ENCODE peak calls at places on chromosomes 13 and 19, in four cellular contexts. X is activated T-cell treated with anti-CD3 and anti-CD28 coated beads, Interleukin-2, amount 50 U/mL, for 24 hours; Q is stimulated activated CD4-positive, alpha-beta T cell treated with anti-CD3 and anti-CD28 coated beads, Interleukin-1b, Interleukin-23, amount 100 ng/mL, for 1 hour; V is NCI-H2081. T is an unnamed sample.
A peak's percentile ranks its signal among the peaks of the same experiment; 100 is the strongest.

GRCh38 chr13:86174632-86175031 is 375.4 kb upstream of the SLITRK6 start:
- DNase-seq in X (no peak), Q (no peak), V (no peak), T (no peak)

GRCh38 chr13:113920606-113921306 is 53.1 kb downstream of the C13orf46 start:
- DNase-seq in X (no peak), Q (no peak), V (no peak), T (no peak)

GRCh38 chr13:101514695-101515275 is 62.3 kb downstream of the ITGBL1 start:
- DNase-seq in X (no peak), Q (no peak), V (peak; percentile 65), T (peak; percentile 80)

GRCh38 chr13:112885782-112886268 is 83.2 kb upstream of the MCF2L start:
- DNase-seq in X (no peak), Q (no peak), V (peak; percentile 92), T (no peak)

GRCh38 chr13:100063333-100063732 is 25.6 kb upstream of the PCCA start:
- DNase-seq in X (no peak), Q (no peak), V (no peak), T (no peak)

GRCh38 chr19:40702337-40703012 is 12.0 kb upstream of the NUMBL start:
- DNase-seq in X (no peak), Q (no peak), V (no peak), T (no peak)

GRCh38 chr13:108705031-108705430 is 75.6 kb downstream of the MYO16 start:
- DNase-seq in X (no peak), Q (no peak), V (no peak), T (no peak)

GRCh38 chr13:26048745-26049144 is 3.1 kb downstream of the SHISA2 start:
- DNase-seq in X (no peak), Q (no peak), V (peak; percentile 24), T (no peak)

GRCh38 chr19:3964256-3965194 is 6.4 kb downstream of the DAPK3 start:
- DNase-seq in X (no peak), Q (no peak), V (no peak), T (no peak)

GRCh38 chr19:355134-355533 is 10.5 kb upstream of the MIER2 start:
- DNase-seq in X (no peak), Q (no peak), V (no peak), T (no peak)

GRCh38 chr13:43915451-43915850 is 35.7 kb downstream of the LACC1 start:
- DNase-seq in X (no peak), Q (no peak), V (no peak), T (no peak)

GRCh38 chr19:49425922-49426592 is 869 bp downstream of the GFY start:
- DNase-seq in X (peak; percentile 59), Q (no peak), V (no peak), T (no peak)

GRCh38 chr13:36712785-36713184 is 39.0 kb downstream of the SERTM1 start:
- DNase-seq in X (no peak), Q (no peak), V (no peak), T (no peak)

GRCh38 chr13:50457430-50458393 is 385.8 kb downstream of the DLEU7 start:
- DNase-seq in X (no peak), Q (no peak), V (no peak), T (no peak)

GRCh38 chr13:50153888-50154287 is 138.6 kb downstream of the KCNRG start:
- DNase-seq in X (no peak), Q (no peak), V (no peak), T (no peak)

GRCh38 chr13:45702088-45702487 is at the start of gene CBY2:
- DNase-seq in X (no peak), Q (no peak), V (no peak), T (no peak)

GRCh38 chr19:20472854-20473253 is 92.7 kb downstream of the ZNF737 start:
- DNase-seq in X (no peak), Q (no peak), V (no peak), T (no peak)

GRCh38 chr13:100338265-100338664 is 249.4 kb downstream of the PCCA start:
- DNase-seq in X (no peak), Q (no peak), V (no peak), T (no peak)

GRCh38 chr19:45542234-45542668 is 35.0 kb downstream of the VASP start:
- DNase-seq in X (no peak), Q (no peak), V (no peak), T (no peak)

GRCh38 chr19:13024126-13024957 is 29.1 kb downstream of the NFIX start:
- DNase-seq in X (no peak), Q (no peak), V (peak; percentile 43), T (no peak)

GRCh38 chr19:43643326-43643725 is 3.7 kb upstream of the CADM4 start:
- DNase-seq in X (no peak), Q (no peak), V (peak; percentile 67), T (no peak)

T was measured in SK-N-MC.